ENCODE peak calls at places on chromosomes 2 and 18, in seven cellular contexts. D is pancreas; C is left ventricle myocardium superior; N is activated CD8-positive, alpha-beta T cell treated with anti-CD3 and anti-CD28 coated beads, Interleukin-2, amount 10 ng/mL, durations not matched to agents 7 days and 5 days; G is esophagus mucosa; U is left lobe of liver; A is activated CD8-positive, alpha-beta memory T cell treated with anti-CD3 and anti-CD28 coated beads, Interleukin-2, amount 10 ng/mL, durations not matched to agents 7 days and 5 days. Q is an unnamed sample.

GRCh38 chr2:205405752-205406151 is 276.5 kb upstream of the NRP2 start:
- ATAC-seq in A (no peak), G (peak; percentile 88), N (no peak), D (no peak), C (peak; percentile 62), U (no peak), Q (peak; percentile 72)

GRCh38 chr2:219736196-219736595 is 108.8 kb downstream of the SLC4A3 start:
- ATAC-seq in G (peak; percentile 73), A (no peak), C (peak; percentile 66), N (no peak), U (peak; percentile 79), D (peak; percentile 83), Q (peak; percentile 90)

GRCh38 chr18:55247032-55247431 is 287.8 kb upstream of the CCDC68 start:
- ATAC-seq in C (no peak), D (no peak), N (no peak), G (no peak), A (no peak), U (no peak), Q (no peak)

GRCh38 chr2:237955640-237956401 is 11.0 kb upstream of the UBE2F start:
- ATAC-seq in A (peak; percentile 16), U (no peak), N (peak; percentile 64), C (peak; percentile 38), D (no peak), G (peak; percentile 23), Q (peak; percentile 55)

GRCh38 chr2:234436482-234436837 is 60.4 kb downstream of the ARL4C start:
- ATAC-seq in D (no peak), A (no peak), G (peak; percentile 24), U (no peak), C (no peak), N (no peak), Q (no peak)

GRCh38 chr2:238009563-238009962 is 42.7 kb downstream of the UBE2F start:
- ATAC-seq in G (no peak), N (peak; percentile 39), A (no peak), C (no peak), D (no peak), U (no peak), Q (no peak)

GRCh38 chr18:58228176-58228575 is 184.2 kb downstream of the NEDD4L start:
- ATAC-seq in C (peak; percentile 47), G (no peak), A (no peak), U (no peak), D (no peak), N (no peak), Q (no peak)

GRCh38 chr2:165582409-165582808 is 112.9 kb downstream of the CSRNP3 start:
- ATAC-seq in C (no peak), D (no peak), N (no peak), U (no peak), G (no peak), A (no peak), Q (peak; percentile 32)

GRCh38 chr2:191748528-191749180 is 70.7 kb downstream of the NABP1 start:
- ATAC-seq in G (no peak), C (no peak), N (no peak), A (no peak), U (no peak), D (no peak), Q (no peak)

GRCh38 chr2:73642338-73643018 is at the start of gene NAT8:
- ATAC-seq in D (no peak), N (no peak), C (no peak), G (no peak), A (no peak), U (peak; percentile 76), Q (no peak)

GRCh38 chr2:26033270-26033768 is 565 bp upstream of the RAB10 start:
- ATAC-seq in C (peak; percentile 54), N (peak; percentile 13), A (no peak), D (peak; percentile 53), U (peak; percentile 53), G (peak; percentile 50), Q (peak; percentile 72)

GRCh38 chr2:65532937-65533336 is 100.5 kb upstream of the SPRED2 start:
- ATAC-seq in G (no peak), N (no peak), A (no peak), D (no peak), C (no peak), U (no peak), Q (no peak)

GRCh38 chr2:173271135-173271534 is 83.5 kb upstream of the CDCA7 start:
- ATAC-seq in G (no peak), N (no peak), C (no peak), A (no peak), D (no peak), U (no peak), Q (no peak)

GRCh38 chr2:205734436-205734835 is 52.1 kb downstream of the NRP2 start:
- ATAC-seq in A (no peak), D (peak; percentile 69), C (peak; percentile 55), U (peak; percentile 61), G (no peak), N (no peak), Q (peak; percentile 95)

GRCh38 chr18:45670281-45670962 is 53.6 kb upstream of the SLC14A1 start:
- ATAC-seq in A (peak; percentile 66), C (peak; percentile 74), N (peak; percentile 63), U (no peak), D (peak; percentile 56), G (no peak), Q (no peak)

GRCh38 chr18:79470547-79470946 is 74.8 kb downstream of the NFATC1 start:
- ATAC-seq in N (no peak), G (no peak), U (no peak), A (no peak), D (no peak), C (no peak), Q (peak; percentile 17)

Q was measured in SK-N-SH treated with all-trans-retinoic acid at 6 μM for 48 hours.